ENCODE peak calls at places on chromosomes 2 and 18, in four cellular contexts. Y is IMR-90, C is neuronal stem cell, B is mesenchymal stem cell. G is an unnamed sample.

GRCh38 chr2:222307138-222307756 is 8.4 kb upstream of the PAX3 start:
- DNase-seq in Y (no peak), C (no peak), B (no peak), G (peak)

GRCh38 chr2:78063246-78064020 is 541.3 kb upstream of the LRRTM4 start:
- DNase-seq in Y (no peak), C (no peak), B (no peak), G (no peak)

GRCh38 chr2:128732976-128733431 is 414.3 kb upstream of the HS6ST1 start:
- DNase-seq in Y (peak), C (no peak), B (peak), G (no peak)

GRCh38 chr2:3282056-3282998 is 95.3 kb downstream of the EIPR1 start:
- DNase-seq in Y (peak), C (no peak), B (no peak), G (peak)

GRCh38 chr18:67410075-67410474 is 106.4 kb downstream of the DSEL start:
- DNase-seq in Y (peak), C (no peak), B (no peak), G (no peak)

GRCh38 chr2:99822487-99823218 is 319.7 kb downstream of the AFF3 start:
- DNase-seq in Y (no peak), C (peak), B (no peak), G (peak)

GRCh38 chr2:132267372-132267771 is 105.6 kb upstream of the ANKRD30BL start:
- DNase-seq in Y (no peak), C (no peak), B (peak), G (no peak)

GRCh38 chr2:40962026-40962425 is 510.1 kb upstream of the SLC8A1 start:
- DNase-seq in Y (no peak), C (no peak), B (no peak), G (no peak)

GRCh38 chr2:174121178-174121577 is 127.2 kb downstream of the OLA1 start:
- DNase-seq in Y (no peak), C (no peak), B (no peak), G (no peak)

GRCh38 chr18:10374615-10375295 is 79.7 kb upstream of the APCDD1 start:
- DNase-seq in Y (no peak), C (no peak), B (peak), G (peak)

GRCh38 chr2:222269132-222269531 is 29.7 kb downstream of the PAX3 start:
- DNase-seq in Y (no peak), C (peak), B (no peak), G (no peak)

GRCh38 chr2:152421521-152422367 is 86.8 kb downstream of the FMNL2 start:
- DNase-seq in Y (peak), C (no peak), B (peak), G (no peak)

GRCh38 chr2:29129586-29130281 is 14.5 kb downstream of the CLIP4 start:
- DNase-seq in Y (no peak), C (no peak), B (peak), G (no peak)

GRCh38 chr2:30336978-30337841 is 105.9 kb downstream of the LBH start:
- DNase-seq in Y (peak), C (no peak), B (peak), G (no peak)

GRCh38 chr18:48455555-48456478 is 46.6 kb upstream of the ZBTB7C start:
- DNase-seq in Y (peak), C (no peak), B (peak), G (no peak)

GRCh38 chr2:219497495-219498279 is 1.0 kb upstream of the GMPPA start:
- DNase-seq in Y (peak), C (no peak), B (peak), G (peak)

GRCh38 chr2:215906458-215906857 is 106.9 kb downstream of the MREG start:
- DNase-seq in Y (no peak), C (no peak), B (no peak), G (no peak)

GRCh38 chr2:207812858-207813175 is 43.1 kb upstream of the FZD5 start:
- DNase-seq in Y (no peak), C (peak), B (no peak), G (no peak)

GRCh38 chr18:21897811-21898210 is 157.2 kb downstream of the MIB1 start:
- DNase-seq in Y (peak), C (peak), B (peak), G (peak)

GRCh38 chr18:40851014-40851429 is 1104.0 kb upstream of the PIK3C3 start:
- DNase-seq in Y (peak), C (no peak), B (no peak), G (no peak)

GRCh38 chr2:84846041-84846663 is 34.7 kb downstream of the TRABD2A start:
- DNase-seq in Y (peak), C (no peak), B (no peak), G (no peak)

GRCh38 chr2:144703852-144704324 is 184.0 kb upstream of the ZEB2 start:
- DNase-seq in Y (peak), C (no peak), B (peak), G (no peak)

GRCh38 chr2:46062637-46063412 is 234.4 kb upstream of the EPAS1 start:
- DNase-seq in Y (peak), C (peak), B (peak), G (peak)

GRCh38 chr2:86477349-86477748 is 36.2 kb downstream of the KDM3A start:
- DNase-seq in Y (peak), C (no peak), B (peak), G (no peak)

GRCh38 chr2:69624611-69625010 is 18.9 kb downstream of the AAK1 start:
- DNase-seq in Y (no peak), C (no peak), B (no peak), G (no peak)

GRCh38 chr18:24809173-24809955 is 348.9 kb downstream of the HRH4 start:
- DNase-seq in Y (no peak), C (no peak), B (no peak), G (no peak)

GRCh38 chr2:201496785-201497184 is 45.2 kb downstream of the STRADB start:
- DNase-seq in Y (no peak), C (no peak), B (no peak), G (no peak)

GRCh38 chr2:185676316-185676715 is 62.3 kb upstream of the FSIP2 start:
- DNase-seq in Y (no peak), C (no peak), B (no peak), G (no peak)

GRCh38 chr18:60292186-60292585 is 80.4 kb downstream of the MC4R start:
- DNase-seq in Y (no peak), C (no peak), B (no peak), G (no peak)

GRCh38 chr2:69141081-69141480 is 128.1 kb downstream of the ANTXR1 start:
- DNase-seq in Y (no peak), C (no peak), B (no peak), G (no peak)

GRCh38 chr2:178419123-178419522 is 31.9 kb downstream of the PRKRA start:
- DNase-seq in Y (peak), C (no peak), B (peak), G (no peak)

GRCh38 chr2:145800201-145801091 is 1280.5 kb upstream of the ZEB2 start:
- DNase-seq in Y (no peak), C (no peak), B (no peak), G (no peak)

GRCh38 chr18:3250237-3251107 is 2.9 kb downstream of the MYL12A start:
- DNase-seq in Y (peak), C (no peak), B (peak), G (no peak)

GRCh38 chr2:146481629-146482028 is 1363.2 kb upstream of the ACVR2A start:
- DNase-seq in Y (peak), C (no peak), B (peak), G (no peak)

GRCh38 chr2:60478660-60479059 is 74.8 kb downstream of the BCL11A start:
- DNase-seq in Y (no peak), C (no peak), B (no peak), G (no peak)

GRCh38 chr2:146312899-146313298 is 1531.9 kb upstream of the ACVR2A start:
- DNase-seq in Y (peak), C (no peak), B (peak), G (no peak)

GRCh38 chr2:180196419-180196977 is 189.4 kb upstream of the CWC22 start:
- DNase-seq in Y (no peak), C (no peak), B (peak), G (no peak)

GRCh38 chr2:86638712-86639111 is 15.0 kb upstream of the RNF103 start:
- DNase-seq in Y (no peak), C (no peak), B (no peak), G (no peak)

GRCh38 chr2:55649211-55649610 is 31.8 kb upstream of the PPP4R3B start:
- DNase-seq in Y (peak), C (no peak), B (no peak), G (no peak)

DNA sequence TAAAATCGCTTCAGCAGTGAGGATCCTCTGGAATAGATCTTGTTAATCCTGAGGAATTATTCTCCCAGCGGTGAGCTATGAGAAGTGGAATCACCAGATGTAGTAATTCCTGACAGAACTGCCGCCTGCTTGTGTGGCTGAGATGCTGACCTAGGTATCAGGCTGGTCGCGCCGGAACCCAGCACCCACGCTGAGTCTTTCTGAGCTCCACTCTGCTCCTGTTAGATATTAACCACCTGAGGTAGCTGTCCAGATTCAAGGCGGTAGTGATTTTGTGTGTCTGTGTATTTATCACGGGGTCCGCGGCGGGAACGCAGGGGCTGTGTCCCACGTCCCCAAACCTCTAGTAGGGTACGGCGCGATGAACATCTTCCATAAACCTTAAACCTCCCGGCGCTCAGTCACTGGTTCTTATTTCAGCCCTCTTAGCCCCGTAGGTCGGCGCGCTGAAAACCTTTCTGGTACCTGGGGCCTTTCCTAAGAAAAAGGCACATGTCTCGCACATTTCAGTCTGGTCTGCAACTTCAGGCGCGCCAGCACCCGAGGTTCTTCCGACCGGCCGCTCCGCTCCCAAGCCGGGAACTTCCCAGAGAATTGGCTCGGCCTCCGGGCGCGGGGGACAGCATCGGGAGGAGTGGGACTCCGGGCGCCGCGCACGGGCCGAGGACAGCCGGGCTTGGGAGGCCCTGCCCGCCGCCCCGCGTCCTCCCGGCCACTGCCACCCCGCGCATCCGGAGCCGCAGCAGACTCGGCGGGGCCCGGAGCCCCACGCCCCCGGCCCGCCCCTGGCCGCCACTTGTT is 542 bp upstream of the CNNM3 start:
- DNase-seq in Y (peak), C (no peak), B (peak), G (no peak)
- H4K8ac ChIP-seq in Y (no peak), C (no peak), B (no peak), G (no peak)

GRCh38 chr2:50635824-50636223 is 396.1 kb downstream of the NRXN1 start:
- DNase-seq in Y (no peak), C (no peak), B (no peak), G (no peak)
- H4K8ac ChIP-seq in Y (no peak), C (no peak), B (no peak), G (no peak)

GRCh38 chr2:70965506-70965905 is 12.9 kb upstream of the ANKRD53 start:
- DNase-seq in Y (no peak), C (no peak), B (no peak), G (peak)

GRCh38 chr2:70966681-70967080 is 11.7 kb upstream of the ANKRD53 start:
- DNase-seq in Y (no peak), C (no peak), B (no peak), G (peak)

GRCh38 chr2:70964133-70964532 is 14.3 kb upstream of the ANKRD53 start:
- DNase-seq in Y (no peak), C (no peak), B (no peak), G (no peak)

GRCh38 chr2:70962885-70963878 is 15.2 kb upstream of the ANKRD53 start:
- DNase-seq in Y (no peak), C (no peak), B (no peak), G (peak)

DNA sequence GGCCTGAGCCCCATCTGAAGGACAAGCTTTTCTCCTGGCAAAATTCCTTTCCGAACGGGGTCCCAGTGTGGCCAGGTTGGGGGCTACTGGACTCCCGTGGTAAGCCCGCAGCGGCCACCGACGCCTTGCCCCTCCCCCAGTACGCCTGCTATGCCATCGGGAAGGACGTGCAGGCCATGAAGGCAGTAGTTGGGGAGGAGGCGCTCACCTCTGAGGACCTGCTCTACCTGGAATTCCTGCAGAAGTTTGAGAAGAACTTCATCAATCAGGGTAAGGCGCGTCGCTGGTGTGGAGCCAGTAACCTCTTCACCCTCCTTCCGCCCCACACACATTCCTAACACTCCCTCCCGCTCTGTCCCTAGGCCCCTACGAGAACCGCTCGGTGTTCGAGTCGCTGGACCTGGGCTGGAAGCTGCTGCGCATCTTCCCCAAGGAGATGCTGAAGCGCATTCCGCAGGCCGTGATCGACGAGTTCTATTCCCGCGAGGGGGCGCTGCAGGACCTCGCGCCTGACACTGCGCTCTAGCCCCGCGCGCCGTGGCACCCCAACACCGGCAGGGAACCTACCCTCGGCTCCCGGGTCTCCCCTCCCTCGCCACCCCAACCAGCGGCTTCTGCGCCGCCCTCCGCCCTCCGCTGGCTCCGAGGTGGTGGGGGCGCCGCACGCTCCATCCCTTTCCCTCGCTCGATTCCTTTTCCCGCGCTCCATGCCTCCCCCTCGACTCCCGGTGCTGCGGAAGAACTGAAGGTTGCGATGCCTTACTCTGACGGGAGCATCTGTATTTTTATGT is 13.6 kb upstream of the ANKRD53 start:
- DNase-seq in Y (peak), C (peak), B (peak), G (peak)
- H4K8ac ChIP-seq in Y (no peak), C (no peak), B (peak), G (no peak)

GRCh38 chr18:6571239-6571602 is 156.5 kb upstream of the L3MBTL4 start:
- DNase-seq in Y (no peak), C (no peak), B (no peak), G (peak)
- H4K8ac ChIP-seq in Y (no peak), C (no peak), B (no peak), G (no peak)

DNA sequence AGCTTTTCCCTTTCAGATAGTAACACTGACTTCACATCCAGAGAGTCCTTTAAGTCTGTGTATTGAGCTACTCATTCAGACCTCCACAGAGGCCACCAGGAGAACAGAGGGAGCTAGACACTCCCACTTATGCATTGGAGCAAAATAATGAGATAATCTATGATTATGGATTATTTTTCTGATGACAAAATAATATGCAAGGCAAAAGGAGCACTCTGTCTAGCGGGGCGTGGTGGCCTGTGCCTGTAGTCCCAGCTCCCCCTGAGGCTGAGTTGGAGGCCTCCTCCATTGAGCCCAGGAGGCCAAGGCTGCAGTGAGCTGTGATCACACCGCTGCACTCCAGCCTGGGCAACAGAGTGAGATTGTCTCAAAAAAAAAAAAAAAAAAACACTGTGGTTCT is 1.7 kb upstream of the ROCK2 start:
- DNase-seq in Y (no peak), C (no peak), B (no peak), G (no peak)
- H4K8ac ChIP-seq in Y (no peak), C (no peak), B (peak), G (no peak)

GRCh38 chr2:176001281-176001902 is 675 bp downstream of the LNPK start:
- DNase-seq in Y (peak), C (no peak), B (peak), G (no peak)
- H4K8ac ChIP-seq in Y (peak), C (no peak), B (peak), G (no peak)

DNA sequence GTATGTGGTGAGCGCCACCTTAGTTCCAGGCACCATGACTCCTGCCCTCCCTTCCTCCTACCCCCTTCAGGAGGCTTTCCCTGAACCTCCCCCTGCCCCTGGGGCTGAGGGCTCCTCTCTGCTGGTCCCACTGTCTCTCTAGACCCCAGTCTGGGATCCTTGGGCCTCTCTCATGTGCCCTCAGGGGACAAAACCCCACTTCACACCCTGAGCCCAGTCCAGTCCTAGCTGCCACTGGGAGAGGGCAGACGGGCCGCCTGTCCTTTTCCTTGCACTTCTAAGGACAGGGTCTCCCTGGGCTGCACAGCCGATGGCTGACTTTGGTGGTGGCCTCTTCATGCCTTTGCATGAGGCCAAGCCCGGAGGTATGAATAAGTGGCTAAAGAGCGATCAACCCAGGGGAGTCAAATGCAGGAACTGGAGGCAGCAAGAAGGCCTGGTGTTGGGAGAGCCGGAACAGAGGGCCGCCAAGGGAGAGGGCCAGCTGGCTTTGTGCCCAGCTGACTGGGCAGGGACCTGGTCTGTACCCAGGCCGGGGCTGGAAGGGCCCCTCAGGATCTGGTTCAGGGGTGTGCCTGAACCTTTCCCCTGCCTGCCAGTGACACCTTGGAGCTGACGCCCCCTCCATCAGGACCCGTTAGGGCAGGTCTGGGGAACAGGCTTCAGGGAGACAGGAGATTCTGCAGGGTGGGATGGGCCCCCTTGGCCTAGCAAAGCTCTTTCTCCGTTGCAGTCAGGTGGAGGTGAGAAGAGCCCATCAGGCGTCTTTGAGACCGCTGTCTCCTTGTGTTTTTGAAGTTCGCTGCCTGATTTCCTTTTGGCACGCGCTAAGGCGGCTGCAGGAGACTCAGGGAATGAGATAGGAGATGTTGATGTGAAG is 29.6 kb downstream of the GLI2 start:
- DNase-seq in Y (peak), C (no peak), B (peak), G (peak)
- H4K8ac ChIP-seq in Y (peak), C (no peak), B (peak), G (no peak)